ENCODE peak calls at places on chromosomes 6 and 20, in nine cellular contexts. One of them, this sample, is unnamed.

GRCh38 chr6:18497006-18497405 is 109.9 kb downstream of the RNF144B start:
- DNase-seq in hippocampal formation: no peak
- DNase-seq in mucosa of descending colon: no peak
- DNase-seq in CD8-positive, alpha-beta T cell: no peak
- DNase-seq in kidney tubule cell: no peak
- DNase-seq in SW480: no peak
- DNase-seq in RWPE1: no peak
- DNase-seq in stimulated activated CD8-positive, alpha-beta memory T cell treated with anti-CD3 and anti-CD28 coated beads, Interleukin-4, amount 100 ng/mL, for 48 hours: no peak
- DNase-seq in HFFc6: no peak
- DNase-seq in this sample: no peak

GRCh38 chr6:40563111-40563510 is 24.1 kb downstream of the LRFN2 start:
- DNase-seq in hippocampal formation: no peak
- DNase-seq in mucosa of descending colon: no peak
- DNase-seq in CD8-positive, alpha-beta T cell: no peak
- DNase-seq in kidney tubule cell: no peak
- DNase-seq in SW480: no peak
- DNase-seq in RWPE1: no peak
- DNase-seq in stimulated activated CD8-positive, alpha-beta memory T cell treated with anti-CD3 and anti-CD28 coated beads, Interleukin-4, amount 100 ng/mL, for 48 hours: no peak
- DNase-seq in HFFc6: no peak
- DNase-seq in this sample: peak; percentile 24

GRCh38 chr6:86147311-86147710 is 504.6 kb upstream of the SYNCRIP start:
- DNase-seq in hippocampal formation: no peak
- DNase-seq in mucosa of descending colon: no peak
- DNase-seq in CD8-positive, alpha-beta T cell: no peak
- DNase-seq in kidney tubule cell: no peak
- DNase-seq in SW480: no peak
- DNase-seq in RWPE1: no peak
- DNase-seq in stimulated activated CD8-positive, alpha-beta memory T cell treated with anti-CD3 and anti-CD28 coated beads, Interleukin-4, amount 100 ng/mL, for 48 hours: no peak
- DNase-seq in HFFc6: no peak
- DNase-seq in this sample: no peak

GRCh38 chr6:153780011-153780410 is 259.0 kb upstream of the OPRM1 start:
- DNase-seq in hippocampal formation: no peak
- DNase-seq in mucosa of descending colon: no peak
- DNase-seq in CD8-positive, alpha-beta T cell: no peak
- DNase-seq in kidney tubule cell: no peak
- DNase-seq in SW480: no peak
- DNase-seq in RWPE1: no peak
- DNase-seq in stimulated activated CD8-positive, alpha-beta memory T cell treated with anti-CD3 and anti-CD28 coated beads, Interleukin-4, amount 100 ng/mL, for 48 hours: no peak
- DNase-seq in HFFc6: no peak
- DNase-seq in this sample: no peak

GRCh38 chr20:62449951-62450815 is 22.8 kb upstream of the RBBP8NL start:
- DNase-seq in hippocampal formation: no peak
- DNase-seq in mucosa of descending colon: peak; percentile 46
- DNase-seq in CD8-positive, alpha-beta T cell: no peak
- DNase-seq in kidney tubule cell: no peak
- DNase-seq in SW480: no peak
- DNase-seq in RWPE1: no peak
- DNase-seq in stimulated activated CD8-positive, alpha-beta memory T cell treated with anti-CD3 and anti-CD28 coated beads, Interleukin-4, amount 100 ng/mL, for 48 hours: no peak
- DNase-seq in HFFc6: no peak
- DNase-seq in this sample: no peak

GRCh38 chr6:56760842-56761241 is 118.2 kb upstream of the DST start:
- DNase-seq in hippocampal formation: no peak
- DNase-seq in mucosa of descending colon: no peak
- DNase-seq in CD8-positive, alpha-beta T cell: no peak
- DNase-seq in kidney tubule cell: no peak
- DNase-seq in SW480: no peak
- DNase-seq in RWPE1: no peak
- DNase-seq in stimulated activated CD8-positive, alpha-beta memory T cell treated with anti-CD3 and anti-CD28 coated beads, Interleukin-4, amount 100 ng/mL, for 48 hours: no peak
- DNase-seq in HFFc6: no peak
- DNase-seq in this sample: no peak

GRCh38 chr6:5416250-5416649 is 154.9 kb downstream of the FARS2 start:
- DNase-seq in hippocampal formation: no peak
- DNase-seq in mucosa of descending colon: no peak
- DNase-seq in CD8-positive, alpha-beta T cell: no peak
- DNase-seq in kidney tubule cell: no peak
- DNase-seq in SW480: no peak
- DNase-seq in RWPE1: no peak
- DNase-seq in stimulated activated CD8-positive, alpha-beta memory T cell treated with anti-CD3 and anti-CD28 coated beads, Interleukin-4, amount 100 ng/mL, for 48 hours: no peak
- DNase-seq in HFFc6: no peak
- DNase-seq in this sample: no peak

GRCh38 chr20:25006431-25007167 is 14.0 kb upstream of the APMAP start:
- DNase-seq in hippocampal formation: no peak
- DNase-seq in mucosa of descending colon: no peak
- DNase-seq in CD8-positive, alpha-beta T cell: no peak
- DNase-seq in kidney tubule cell: no peak
- DNase-seq in SW480: no peak
- DNase-seq in RWPE1: no peak
- DNase-seq in stimulated activated CD8-positive, alpha-beta memory T cell treated with anti-CD3 and anti-CD28 coated beads, Interleukin-4, amount 100 ng/mL, for 48 hours: no peak
- DNase-seq in HFFc6: no peak
- DNase-seq in this sample: peak; percentile 62

GRCh38 chr20:47358672-47359532 is 2.4 kb upstream of the ZMYND8 start:
- DNase-seq in hippocampal formation: peak; percentile 64
- DNase-seq in mucosa of descending colon: peak; percentile 93
- DNase-seq in CD8-positive, alpha-beta T cell: no peak
- DNase-seq in kidney tubule cell: peak; percentile 94
- DNase-seq in SW480: peak; percentile 96
- DNase-seq in RWPE1: peak; percentile 72
- DNase-seq in stimulated activated CD8-positive, alpha-beta memory T cell treated with anti-CD3 and anti-CD28 coated beads, Interleukin-4, amount 100 ng/mL, for 48 hours: no peak
- DNase-seq in HFFc6: peak; percentile 89
- DNase-seq in this sample: peak; percentile 83

GRCh38 chr6:130602151-130602770 is 224.9 kb upstream of the SMLR1 start:
- DNase-seq in hippocampal formation: no peak
- DNase-seq in mucosa of descending colon: no peak
- DNase-seq in CD8-positive, alpha-beta T cell: no peak
- DNase-seq in kidney tubule cell: peak; percentile 97
- DNase-seq in SW480: peak; percentile 49
- DNase-seq in RWPE1: peak; percentile 97
- DNase-seq in stimulated activated CD8-positive, alpha-beta memory T cell treated with anti-CD3 and anti-CD28 coated beads, Interleukin-4, amount 100 ng/mL, for 48 hours: no peak
- DNase-seq in HFFc6: peak; percentile 99
- DNase-seq in this sample: no peak

GRCh38 chr6:151387581-151387980 is 3.8 kb downstream of the ZBTB2 start:
- DNase-seq in hippocampal formation: no peak
- DNase-seq in mucosa of descending colon: no peak
- DNase-seq in CD8-positive, alpha-beta T cell: no peak
- DNase-seq in kidney tubule cell: peak; percentile 39
- DNase-seq in SW480: no peak
- DNase-seq in RWPE1: no peak
- DNase-seq in stimulated activated CD8-positive, alpha-beta memory T cell treated with anti-CD3 and anti-CD28 coated beads, Interleukin-4, amount 100 ng/mL, for 48 hours: no peak
- DNase-seq in HFFc6: peak; percentile 61
- DNase-seq in this sample: no peak

GRCh38 chr20:2292711-2293110 is 3.1 kb upstream of the TGM3 start:
- DNase-seq in hippocampal formation: no peak
- DNase-seq in mucosa of descending colon: no peak
- DNase-seq in CD8-positive, alpha-beta T cell: no peak
- DNase-seq in kidney tubule cell: no peak
- DNase-seq in SW480: no peak
- DNase-seq in RWPE1: no peak
- DNase-seq in stimulated activated CD8-positive, alpha-beta memory T cell treated with anti-CD3 and anti-CD28 coated beads, Interleukin-4, amount 100 ng/mL, for 48 hours: no peak
- DNase-seq in HFFc6: no peak
- DNase-seq in this sample: no peak

GRCh38 chr20:60636417-60636816 is 615.6 kb upstream of the CDH4 start:
- DNase-seq in hippocampal formation: no peak
- DNase-seq in mucosa of descending colon: no peak
- DNase-seq in CD8-positive, alpha-beta T cell: no peak
- DNase-seq in kidney tubule cell: no peak
- DNase-seq in SW480: no peak
- DNase-seq in RWPE1: no peak
- DNase-seq in stimulated activated CD8-positive, alpha-beta memory T cell treated with anti-CD3 and anti-CD28 coated beads, Interleukin-4, amount 100 ng/mL, for 48 hours: no peak
- DNase-seq in HFFc6: no peak
- DNase-seq in this sample: no peak